ENCODE peak calls at places on chromosome 16, in nine cellular contexts. W is fibroblast of lung; R is heart left ventricle; J is colonic mucosa; I is psoas muscle; S is GM12878; L is effector memory CD4-positive, alpha-beta T cell; E is Caco-2; Z is IMR-90. A is an unnamed sample. For H3K4me1, the result is how much of the 10 kb centered on the place peaks cover.

GRCh38 chr16:35431829-35432663 is 1972.6 kb downstream of the TP53TG3F start:
- DNase-seq in E (peak), W (no peak), S (no peak), I (no peak), J (no peak), R (no peak), Z (no peak), L (no peak), A (no peak)

GRCh38 chr16:25841776-25842175 is 150.0 kb downstream of the HS3ST4 start:
- DNase-seq in W (no peak), J (no peak), S (no peak), E (no peak), Z (no peak), I (no peak), L (no peak), R (no peak), A (no peak)

GRCh38 chr16:74297296-74297665 is 667 bp downstream of the PSMD7 start:
- DNase-seq in I (peak), L (no peak), R (no peak), W (peak), E (peak), S (no peak), J (peak), Z (peak), A (no peak)

GRCh38 chr16:10558746-10559641 is 21.4 kb downstream of the EMP2 start:
- DNase-seq in J (peak), L (no peak), Z (no peak), R (peak), E (no peak), W (peak), I (peak), S (no peak), A (peak)

GRCh38 chr16:72049110-72049509 is 5.2 kb upstream of the HP start:
- DNase-seq in I (no peak), E (no peak), S (no peak), W (no peak), L (no peak), J (no peak), R (no peak), Z (no peak), A (no peak)

GRCh38 chr16:57069635-57070350 is 22.6 kb upstream of the CPNE2 start:
- DNase-seq in E (no peak), L (no peak), Z (no peak), I (no peak), S (no peak), J (no peak), W (no peak), R (no peak), A (no peak)

GRCh38 chr16:48366165-48367093 is 18.8 kb downstream of the SIAH1 start:
- DNase-seq in E (peak), S (peak), L (peak), J (peak), R (no peak), Z (peak), W (peak), I (no peak), A (peak)

GRCh38 chr16:89197033-89197632 is 3.2 kb downstream of the SLC22A31 start:
- DNase-seq in W (no peak), S (no peak), E (no peak), L (no peak), Z (no peak), R (no peak), I (no peak), J (no peak), A (no peak)

GRCh38 chr16:81901483-81901882 is 109.8 kb downstream of the SDR42E1 start:
- DNase-seq in I (no peak), Z (no peak), W (no peak), E (no peak), J (no peak), R (no peak), L (no peak), S (no peak), A (peak)

GRCh38 chr16:74813109-74813641 is 38.6 kb upstream of the FA2H start:
- DNase-seq in E (peak), L (peak), S (peak), Z (peak), I (peak), R (peak), W (peak), J (peak), A (peak)

GRCh38 chr16:70573451-70574121 is 50.0 kb downstream of the SF3B3 start:
- DNase-seq in J (no peak), E (no peak), W (peak), L (no peak), Z (peak), R (peak), S (no peak), I (no peak), A (no peak)

GRCh38 chr16:23026777-23027362 is 122.4 kb downstream of the USP31 start:
- DNase-seq in R (no peak), J (no peak), S (no peak), L (no peak), W (peak), I (no peak), Z (peak), E (peak), A (no peak)

GRCh38 chr16:84966150-84966447 is 45.2 kb downstream of the ZDHHC7 start:
- DNase-seq in Z (no peak), I (no peak), J (no peak), S (no peak), R (no peak), L (no peak), W (no peak), E (no peak), A (no peak)

GRCh38 chr16:67719778-67720144 is 645 bp upstream of the GFOD2 start:
- DNase-seq in S (no peak), E (peak), Z (peak), R (peak), L (no peak), J (peak), I (no peak), W (peak), A (no peak)

GRCh38 chr16:87780385-87780989 is 14.7 kb upstream of the KLHDC4 start:
- DNase-seq in I (no peak), W (peak), E (no peak), J (peak), R (peak), L (peak), S (peak), Z (peak), A (peak)

GRCh38 chr16:58114827-58115825 is 14.1 kb downstream of the CFAP20 start:
- DNase-seq in Z (peak), R (no peak), E (no peak), S (no peak), L (no peak), J (no peak), I (no peak), W (no peak), A (no peak)

GRCh38 chr16:80006175-80006895 is 405.8 kb upstream of the MAF start:
- DNase-seq in S (no peak), R (peak), I (peak), E (peak), L (no peak), W (peak), J (peak), Z (peak), A (no peak)

DNA sequence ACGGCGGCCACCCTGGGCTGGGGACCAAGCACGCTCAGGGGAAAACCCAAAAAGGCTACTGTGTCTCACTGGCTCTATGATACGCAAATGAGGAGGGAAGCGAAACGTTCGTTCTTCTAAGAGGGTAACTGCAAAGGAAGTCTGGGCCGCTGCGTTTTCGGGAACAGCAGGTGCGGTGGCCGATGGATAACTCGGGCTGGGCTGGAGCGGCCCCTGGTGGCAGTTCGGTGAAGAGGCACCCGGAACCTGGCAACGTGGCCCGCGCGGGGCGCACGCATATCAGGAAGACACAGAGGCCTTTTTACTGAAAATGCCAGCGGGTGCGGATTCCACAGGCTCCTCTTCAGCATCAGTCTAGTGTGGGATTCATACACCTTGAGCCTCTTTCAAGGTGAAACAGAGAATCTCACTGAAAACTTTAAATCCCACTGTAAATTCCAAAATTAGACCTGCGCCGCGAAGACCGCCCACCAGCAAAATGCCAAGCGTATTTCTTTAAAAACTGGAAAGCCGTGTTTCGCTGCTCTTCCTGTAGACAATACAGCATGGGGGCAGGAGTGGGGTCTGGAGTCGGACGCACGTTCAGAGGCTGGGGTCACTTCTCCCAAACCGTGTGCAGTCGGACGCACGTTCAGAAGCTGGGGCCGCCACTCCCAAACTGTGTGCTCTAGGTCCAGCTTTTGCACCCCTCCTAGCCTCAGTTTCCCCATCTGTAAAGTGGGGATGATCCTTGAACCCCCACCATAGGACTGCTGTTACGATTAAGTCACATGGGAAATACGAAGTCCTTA is 44.4 kb upstream of the METTL9 start:
- DNase-seq in I (peak), Z (peak), S (peak), W (peak), E (peak), R (peak), L (peak), J (peak), A (peak)
- H3K4me3 ChIP-seq in I (peak), Z (no peak), S (peak), W (no peak), E (peak), R (peak), L (no peak), J (no peak), A (peak)

GRCh38 chr16:78289368-78289767 is 189.9 kb downstream of the WWOX start:
- DNase-seq in J (no peak), R (no peak), E (no peak), W (no peak), I (no peak), L (no peak), S (no peak), Z (no peak), A (no peak)

GRCh38 chr16:78292726-78293380 is 193.4 kb downstream of the WWOX start:
- DNase-seq in J (peak), R (no peak), E (peak), I (no peak), W (no peak), Z (no peak), L (no peak), S (no peak), A (no peak)

GRCh38 chr16:78289844-78290277 is 190.4 kb downstream of the WWOX start:
- DNase-seq in J (no peak), I (no peak), S (no peak), W (no peak), R (no peak), L (no peak), E (no peak), Z (no peak), A (no peak)

GRCh38 chr16:78290498-78291271 is 191.2 kb downstream of the WWOX start:
- DNase-seq in L (no peak), J (no peak), E (no peak), I (no peak), W (no peak), R (no peak), S (no peak), Z (no peak), A (no peak)

GRCh38 chr16:78291642-78292041 is 192.2 kb downstream of the WWOX start:
- DNase-seq in W (no peak), S (no peak), I (no peak), R (peak), L (no peak), E (no peak), J (peak), Z (no peak), A (no peak)
- H3K4me1 ChIP-seq in W (under half), S (under half), I (under half), R (under half), L (under half), E (under half), J (under half), Z (under half), A (under half)

DNA sequence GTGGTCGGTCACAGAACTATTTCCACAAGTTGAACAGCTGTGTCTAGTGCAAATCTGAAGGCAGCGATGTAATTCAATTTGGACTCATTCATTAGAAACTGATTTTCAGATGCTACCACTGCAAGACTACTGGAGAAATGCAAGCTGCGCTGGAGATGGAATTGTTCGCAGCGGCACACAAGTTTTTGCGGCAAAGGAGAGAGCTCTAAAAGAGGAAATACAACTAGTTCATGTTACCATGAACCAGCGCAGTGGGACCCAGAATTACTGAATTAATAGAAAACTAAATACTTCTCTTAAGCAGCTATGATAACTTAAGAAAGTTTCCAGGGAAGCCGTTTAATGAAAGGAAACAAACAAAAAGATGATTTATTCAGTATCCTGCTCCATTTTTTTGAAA is 1.9 kb downstream of the CREBBP start:
- DNase-seq in I (no peak), R (no peak), W (peak), L (no peak), Z (peak), E (no peak), S (no peak), J (no peak), A (no peak)
- H3K4me3 ChIP-seq in I (peak), R (peak), W (peak), L (peak), Z (peak), E (peak), S (peak), J (peak), A (peak)

GRCh38 chr16:15782573-15783365 is 74.1 kb downstream of the MYH11 start:
- DNase-seq in E (no peak), S (no peak), L (no peak), I (no peak), Z (peak), W (peak), R (no peak), J (no peak), A (no peak)

GRCh38 chr16:15778999-15779614 is 77.7 kb downstream of the MYH11 start:
- DNase-seq in J (no peak), W (no peak), S (no peak), Z (no peak), I (no peak), R (no peak), L (no peak), E (no peak), A (no peak)

GRCh38 chr16:15781650-15782049 is 75.2 kb downstream of the MYH11 start:
- DNase-seq in J (no peak), Z (no peak), I (no peak), S (no peak), W (no peak), E (no peak), R (no peak), L (no peak), A (no peak)

GRCh38 chr16:15779664-15780351 is 77.0 kb downstream of the MYH11 start:
- DNase-seq in R (no peak), J (no peak), Z (no peak), L (no peak), E (no peak), S (no peak), W (no peak), I (no peak), A (no peak)

DNA sequence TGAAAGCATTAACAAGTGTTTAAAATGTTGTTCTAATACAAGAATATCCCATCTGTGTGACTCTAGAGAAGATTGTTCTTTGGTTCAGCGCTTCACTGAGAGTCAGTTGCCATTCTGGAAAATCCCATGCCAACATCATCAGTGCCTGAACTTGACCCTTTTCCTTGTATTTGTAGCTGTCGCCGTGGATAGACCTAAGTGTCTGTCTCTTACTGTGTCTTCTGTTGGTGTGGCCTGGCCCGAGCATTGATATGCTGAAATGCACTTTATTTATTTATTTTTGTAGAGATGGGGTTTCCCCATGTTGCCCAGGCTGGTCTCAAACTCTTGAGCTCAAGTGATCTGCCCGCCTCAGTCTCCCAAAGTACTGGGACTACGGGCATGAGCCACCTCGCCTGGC is 76.0 kb downstream of the MYH11 start:
- DNase-seq in S (no peak), I (no peak), J (no peak), L (no peak), Z (no peak), R (no peak), W (no peak), E (no peak), A (no peak)
- H3K4me1 ChIP-seq in S (under half), I (under half), J (under half), L (under half), Z (under half), R (under half), W (under half), E (under half), A (under half)

DNA sequence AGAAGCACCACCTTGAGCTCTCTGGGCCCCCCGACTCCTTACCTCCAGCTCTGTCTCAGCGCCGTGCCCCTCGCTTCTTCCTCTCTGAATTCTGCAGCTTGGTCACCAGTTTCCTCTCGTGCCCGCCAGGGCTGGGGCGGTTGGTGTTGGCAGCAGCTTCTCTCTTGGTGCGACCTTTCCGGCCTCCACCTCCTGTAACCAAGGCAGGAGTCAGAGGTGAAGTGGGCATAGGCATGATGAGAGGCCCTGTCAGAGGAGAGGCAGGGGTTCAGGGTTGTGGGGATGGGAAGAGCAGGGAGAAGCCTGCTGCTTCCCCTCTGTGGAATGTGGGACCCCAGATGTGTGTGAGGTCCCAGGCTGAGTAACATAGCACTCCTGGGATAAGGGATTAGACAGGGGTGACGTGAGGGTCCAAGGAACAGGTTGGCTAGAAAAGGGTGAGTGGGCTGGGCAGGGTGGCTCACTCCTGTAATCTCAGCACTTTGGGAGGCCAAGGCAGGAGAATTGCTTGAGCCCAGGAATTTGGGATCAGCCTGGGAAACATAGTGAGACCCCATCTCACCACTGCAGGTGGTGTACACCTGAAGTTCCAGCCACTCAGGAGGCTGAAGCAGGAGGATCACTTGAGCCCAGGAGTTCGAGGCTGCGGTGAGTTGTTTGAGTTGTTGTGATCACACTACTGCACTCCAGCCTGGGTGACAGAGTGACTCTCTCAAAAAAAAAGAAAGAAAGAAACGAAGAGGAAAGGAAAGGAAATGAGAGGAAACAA is 626 bp downstream of the NUPR1 start:
- DNase-seq in Z (no peak), I (peak), J (peak), L (no peak), W (no peak), E (no peak), S (no peak), R (no peak), A (peak)
- H3K4me3 ChIP-seq in Z (peak), I (peak), J (peak), L (no peak), W (peak), E (no peak), S (no peak), R (peak), A (peak)

GRCh38 chr16:15961557-15962205 is 12.3 kb downstream of the ABCC1 start:
- DNase-seq in R (no peak), S (peak), E (no peak), W (no peak), L (no peak), Z (no peak), J (no peak), I (no peak), A (no peak)
- H3K4me1 ChIP-seq in R (under half), S (under half), E (under half), W (under half), L (under half), Z (under half), J (under half), I (under half), A (half or more)

DNA sequence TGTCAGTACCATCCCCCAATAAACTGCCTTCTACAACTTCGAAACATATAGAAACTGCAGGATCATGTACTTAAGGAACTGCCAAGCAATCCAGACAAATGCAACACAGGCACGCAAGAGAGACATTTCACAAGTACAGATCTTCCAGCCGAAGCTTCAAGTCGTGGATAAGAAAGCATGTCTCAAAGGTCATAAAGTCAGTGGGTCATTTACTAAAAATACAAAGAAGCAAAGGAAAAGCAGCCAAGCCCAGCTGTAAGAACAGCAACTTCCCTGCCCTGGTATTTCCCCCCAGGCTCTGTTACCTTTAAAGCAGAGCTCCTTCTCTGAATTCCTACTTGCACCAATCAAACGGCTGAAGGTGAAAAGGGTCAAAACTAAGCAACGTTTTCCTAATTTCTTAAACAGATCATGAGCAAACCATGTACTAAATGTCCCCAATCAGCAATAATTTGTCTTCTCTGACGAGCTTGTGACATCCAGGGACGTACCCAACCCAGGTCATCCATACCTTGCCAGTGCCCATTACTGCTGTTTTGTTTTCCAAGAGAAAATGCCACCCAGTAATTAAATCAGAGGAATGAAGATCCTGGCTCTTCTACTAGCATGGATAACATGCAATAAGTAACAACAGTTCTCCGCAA is 1.7 kb downstream of the AKTIP start:
- DNase-seq in R (no peak), E (peak), S (no peak), W (no peak), J (no peak), I (no peak), L (no peak), Z (no peak), A (no peak)
- H3K4me3 ChIP-seq in R (peak), E (peak), S (peak), W (no peak), J (peak), I (peak), L (peak), Z (no peak), A (peak)

A was measured in stomach.